ENCODE peak calls at places on chromosomes 16 and 17, in eight cellular contexts. One of them, this sample, is unnamed.

GRCh38 chr16:75251280-75252048 is at the start of gene BCAR1:
- DNase-seq in hippocampal formation: peak; percentile 87
- DNase-seq in GM23248: peak; percentile 92
- DNase-seq in T-helper 9 cell: no peak
- DNase-seq in RPMI7951: peak; percentile 85
- DNase-seq in left cardiac atrium: peak; percentile 93
- DNase-seq in stomach: peak; percentile 93
- DNase-seq in transverse colon: peak; percentile 88
- DNase-seq in this sample: no peak

GRCh38 chr17:35713069-35713728 is 18.2 kb upstream of the RASL10B start:
- DNase-seq in hippocampal formation: no peak
- DNase-seq in GM23248: peak; percentile 97
- DNase-seq in T-helper 9 cell: no peak
- DNase-seq in RPMI7951: peak; percentile 86
- DNase-seq in left cardiac atrium: no peak
- DNase-seq in stomach: no peak
- DNase-seq in transverse colon: no peak
- DNase-seq in this sample: no peak

GRCh38 chr17:78780335-78780734 is 1.7 kb downstream of the CYTH1 start:
- DNase-seq in hippocampal formation: no peak
- DNase-seq in GM23248: no peak
- DNase-seq in T-helper 9 cell: no peak
- DNase-seq in RPMI7951: no peak
- DNase-seq in left cardiac atrium: no peak
- DNase-seq in stomach: no peak
- DNase-seq in transverse colon: no peak
- DNase-seq in this sample: no peak

GRCh38 chr17:79003661-79004411 is 5.7 kb downstream of the CANT1 start:
- DNase-seq in hippocampal formation: no peak
- DNase-seq in GM23248: no peak
- DNase-seq in T-helper 9 cell: no peak
- DNase-seq in RPMI7951: no peak
- DNase-seq in left cardiac atrium: no peak
- DNase-seq in stomach: no peak
- DNase-seq in transverse colon: peak; percentile 31
- DNase-seq in this sample: no peak

GRCh38 chr16:74140557-74140956 is 156.1 kb upstream of the PSMD7 start:
- DNase-seq in hippocampal formation: no peak
- DNase-seq in GM23248: no peak
- DNase-seq in T-helper 9 cell: no peak
- DNase-seq in RPMI7951: no peak
- DNase-seq in left cardiac atrium: no peak
- DNase-seq in stomach: no peak
- DNase-seq in transverse colon: no peak
- DNase-seq in this sample: no peak

GRCh38 chr17:45144199-45145034 is 3.9 kb upstream of the HEXIM1 start:
- DNase-seq in hippocampal formation: no peak
- DNase-seq in GM23248: peak; percentile 76
- DNase-seq in T-helper 9 cell: no peak
- DNase-seq in RPMI7951: peak; percentile 29
- DNase-seq in left cardiac atrium: peak; percentile 73
- DNase-seq in stomach: peak; percentile 54
- DNase-seq in transverse colon: peak; percentile 69
- DNase-seq in this sample: no peak

GRCh38 chr17:27578718-27579085 is 52.3 kb upstream of the LGALS9 start:
- DNase-seq in hippocampal formation: no peak
- DNase-seq in GM23248: peak; percentile 48
- DNase-seq in T-helper 9 cell: no peak
- DNase-seq in RPMI7951: peak; percentile 36
- DNase-seq in left cardiac atrium: no peak
- DNase-seq in stomach: no peak
- DNase-seq in transverse colon: no peak
- DNase-seq in this sample: no peak

GRCh38 chr16:89155851-89156739 is 15.5 kb upstream of the CDH15 start:
- DNase-seq in hippocampal formation: no peak
- DNase-seq in GM23248: peak; percentile 41
- DNase-seq in T-helper 9 cell: no peak
- DNase-seq in RPMI7951: peak; percentile 41
- DNase-seq in left cardiac atrium: no peak
- DNase-seq in stomach: peak; percentile 32
- DNase-seq in transverse colon: no peak
- DNase-seq in this sample: no peak

GRCh38 chr17:69300222-69300621 is 26.7 kb downstream of the ABCA5 start:
- DNase-seq in hippocampal formation: no peak
- DNase-seq in GM23248: peak; percentile 4
- DNase-seq in T-helper 9 cell: no peak
- DNase-seq in RPMI7951: no peak
- DNase-seq in left cardiac atrium: no peak
- DNase-seq in stomach: no peak
- DNase-seq in transverse colon: no peak
- DNase-seq in this sample: no peak

GRCh38 chr16:61195006-61195405 is 841.2 kb downstream of the CDH8 start:
- DNase-seq in hippocampal formation: no peak
- DNase-seq in GM23248: no peak
- DNase-seq in T-helper 9 cell: no peak
- DNase-seq in RPMI7951: no peak
- DNase-seq in left cardiac atrium: no peak
- DNase-seq in stomach: no peak
- DNase-seq in transverse colon: no peak
- DNase-seq in this sample: no peak

GRCh38 chr16:7423436-7423941 is 90.8 kb downstream of the RBFOX1 start:
- DNase-seq in hippocampal formation: no peak
- DNase-seq in GM23248: no peak
- DNase-seq in T-helper 9 cell: no peak
- DNase-seq in RPMI7951: no peak
- DNase-seq in left cardiac atrium: no peak
- DNase-seq in stomach: no peak
- DNase-seq in transverse colon: no peak
- DNase-seq in this sample: no peak

GRCh38 chr16:66536525-66536924 is 13.4 kb downstream of the TK2 start:
- DNase-seq in hippocampal formation: no peak
- DNase-seq in GM23248: no peak
- DNase-seq in T-helper 9 cell: no peak
- DNase-seq in RPMI7951: no peak
- DNase-seq in left cardiac atrium: no peak
- DNase-seq in stomach: no peak
- DNase-seq in transverse colon: no peak
- DNase-seq in this sample: no peak

GRCh38 chr17:50087912-50088405 is 7.2 kb upstream of the PDK2 start:
- DNase-seq in hippocampal formation: no peak
- DNase-seq in GM23248: no peak
- DNase-seq in T-helper 9 cell: no peak
- DNase-seq in RPMI7951: no peak
- DNase-seq in left cardiac atrium: no peak
- DNase-seq in stomach: no peak
- DNase-seq in transverse colon: no peak
- DNase-seq in this sample: no peak

GRCh38 chr17:4777969-4778760 is 6.5 kb downstream of the TM4SF5 start:
- DNase-seq in hippocampal formation: no peak
- DNase-seq in GM23248: peak; percentile 10
- DNase-seq in T-helper 9 cell: no peak
- DNase-seq in RPMI7951: no peak
- DNase-seq in left cardiac atrium: no peak
- DNase-seq in stomach: no peak
- DNase-seq in transverse colon: no peak
- DNase-seq in this sample: no peak

GRCh38 chr16:68508013-68508412 is 31.1 kb upstream of the ZFP90 start:
- DNase-seq in hippocampal formation: no peak
- DNase-seq in GM23248: peak; percentile 24
- DNase-seq in T-helper 9 cell: no peak
- DNase-seq in RPMI7951: no peak
- DNase-seq in left cardiac atrium: no peak
- DNase-seq in stomach: no peak
- DNase-seq in transverse colon: no peak
- DNase-seq in this sample: no peak

GRCh38 chr17:6505425-6506142 is 50.8 kb downstream of the PITPNM3 start:
- DNase-seq in hippocampal formation: no peak
- DNase-seq in GM23248: peak; percentile 48
- DNase-seq in T-helper 9 cell: no peak
- DNase-seq in RPMI7951: no peak
- DNase-seq in left cardiac atrium: no peak
- DNase-seq in stomach: no peak
- DNase-seq in transverse colon: no peak
- DNase-seq in this sample: no peak

This sample was measured in effector memory CD4-positive, alpha-beta T cell.